ENCODE peak calls at places on chromosome 19, in nine cellular contexts. M is uterus; F is choroid plexus epithelial cell; Y is suprapubic skin; J is CD4-positive, alpha-beta T cell; U is AG10803; G is cardiac fibroblast; K is BE2C; A is GM23338. E is an unnamed sample.

GRCh38 chr19:35692010-35692409 is 12.3 kb upstream of the ZBTB32 start:
- DNase-seq in M (no peak), F (no peak), Y (no peak), J (no peak), U (no peak), G (no peak), K (no peak), A (no peak), E (no peak)

GRCh38 chr19:17209126-17210036 is 5.8 kb upstream of the USE1 start:
- DNase-seq in M (no peak), F (peak), Y (no peak), J (peak), U (peak), G (peak), K (peak), A (peak), E (no peak)

GRCh38 chr19:44753932-44754742 is 5.6 kb downstream of the BCL3 start:
- DNase-seq in M (peak), F (peak), Y (peak), J (peak), U (peak), G (peak), K (peak), A (peak), E (no peak)

GRCh38 chr19:29724102-29724641 is 9.1 kb upstream of the C19orf12 start:
- DNase-seq in M (no peak), F (peak), Y (no peak), J (peak), U (no peak), G (peak), K (no peak), A (peak), E (no peak)

GRCh38 chr19:51433092-51433491 is 15.7 kb upstream of the SIGLEC10 start:
- DNase-seq in M (no peak), F (no peak), Y (no peak), J (no peak), U (no peak), G (no peak), K (no peak), A (no peak), E (no peak)

GRCh38 chr19:23996549-23996948 is 81.9 kb downstream of the ZNF726 start:
- DNase-seq in M (no peak), F (peak), Y (no peak), J (no peak), U (no peak), G (peak), K (peak), A (peak), E (no peak)

GRCh38 chr19:34503546-34504272 is 22.2 kb downstream of the WTIP start:
- DNase-seq in M (no peak), F (peak), Y (no peak), J (no peak), U (no peak), G (no peak), K (no peak), A (no peak), E (no peak)

GRCh38 chr19:45676851-45677263 is 8.8 kb downstream of the GIPR start:
- DNase-seq in M (no peak), F (no peak), Y (no peak), J (peak), U (no peak), G (no peak), K (no peak), A (peak), E (no peak)

GRCh38 chr19:54572696-54573311 is 786 bp upstream of the LILRA2 start:
- DNase-seq in M (no peak), F (no peak), Y (no peak), J (no peak), U (no peak), G (no peak), K (no peak), A (peak), E (no peak)

GRCh38 chr19:15241259-15241658 is 9.0 kb upstream of the EPHX3 start:
- DNase-seq in M (no peak), F (no peak), Y (no peak), J (no peak), U (no peak), G (no peak), K (no peak), A (no peak), E (no peak)

GRCh38 chr19:34985249-34986022 is 14.7 kb upstream of the GRAMD1A start:
- DNase-seq in M (no peak), F (peak), Y (no peak), J (no peak), U (peak), G (peak), K (peak), A (peak), E (no peak)

GRCh38 chr19:15584095-15584494 is 30.9 kb upstream of the CYP4F8 start:
- DNase-seq in M (no peak), F (no peak), Y (no peak), J (no peak), U (no peak), G (no peak), K (no peak), A (no peak), E (no peak)

GRCh38 chr19:14114854-14115253 is 2.7 kb downstream of the PRKACA start:
- DNase-seq in M (no peak), F (peak), Y (no peak), J (peak), U (no peak), G (peak), K (peak), A (peak), E (no peak)

GRCh38 chr19:51882518-51882917 is 5.2 kb downstream of the ZNF577 start:
- DNase-seq in M (no peak), F (no peak), Y (no peak), J (no peak), U (no peak), G (no peak), K (no peak), A (no peak), E (no peak)

GRCh38 chr19:28988066-28988465 is 224.9 kb downstream of the UQCRFS1 start:
- DNase-seq in M (no peak), F (no peak), Y (no peak), J (no peak), U (no peak), G (no peak), K (no peak), A (no peak), E (no peak)

GRCh38 chr19:47779524-47780214 is 1.2 kb downstream of the SELENOW start:
- DNase-seq in M (peak), F (no peak), Y (no peak), J (no peak), U (peak), G (no peak), K (peak), A (no peak), E (no peak)

GRCh38 chr19:1566392-1567115 is 1.6 kb downstream of the MEX3D start:
- DNase-seq in M (peak), F (peak), Y (no peak), J (no peak), U (peak), G (peak), K (peak), A (peak), E (no peak)

GRCh38 chr19:903266-903797 is 9.7 kb downstream of the R3HDM4 start:
- DNase-seq in M (no peak), F (no peak), Y (no peak), J (no peak), U (no peak), G (no peak), K (no peak), A (no peak), E (no peak)

GRCh38 chr19:13842294-13843103 is 34.4 kb upstream of the NANOS3 start:
- DNase-seq in M (peak), F (peak), Y (peak), J (peak), U (peak), G (peak), K (peak), A (no peak), E (peak)

GRCh38 chr19:19342086-19343015 is 21.7 kb downstream of the MAU2 start:
- DNase-seq in M (peak), F (peak), Y (no peak), J (no peak), U (peak), G (peak), K (peak), A (peak), E (peak)

GRCh38 chr19:31586282-31586681 is 237.0 kb upstream of the TSHZ3 start:
- DNase-seq in M (no peak), F (peak), Y (no peak), J (no peak), U (no peak), G (no peak), K (no peak), A (no peak), E (no peak)

GRCh38 chr19:30450101-30450500 is 77.9 kb downstream of the ZNF536 start:
- DNase-seq in M (peak), F (peak), Y (no peak), J (no peak), U (peak), G (no peak), K (peak), A (peak), E (peak)

GRCh38 chr19:47573076-47574026 is at the start of gene ZNF541:
- DNase-seq in M (peak), F (peak), Y (peak), J (peak), U (peak), G (peak), K (no peak), A (peak), E (no peak)

GRCh38 chr19:44141191-44142013 is at the start of gene ZNF234:
- DNase-seq in M (peak), F (peak), Y (peak), J (peak), U (peak), G (peak), K (peak), A (peak), E (peak)

GRCh38 chr19:48645652-48646191 is at the start of gene CA11:
- DNase-seq in M (no peak), F (no peak), Y (no peak), J (no peak), U (no peak), G (no peak), K (peak), A (peak), E (no peak)

DNA sequence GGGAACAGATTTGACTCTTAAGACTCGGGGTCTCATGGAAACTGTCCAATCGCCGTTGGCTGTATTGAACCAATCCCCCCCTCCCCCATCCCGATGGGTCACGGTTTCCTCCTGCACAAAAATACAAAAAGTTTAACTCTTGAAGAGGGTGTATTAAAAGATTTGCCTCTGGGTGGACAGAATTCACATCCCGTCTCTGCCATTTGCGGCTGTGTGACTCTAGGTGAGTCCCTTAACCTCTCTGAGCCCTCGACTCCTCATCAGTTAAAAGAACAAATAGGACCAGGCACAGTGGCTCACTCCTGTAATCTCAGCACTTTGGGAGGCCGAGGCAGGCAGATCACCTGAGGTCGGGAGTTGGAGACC is 31.3 kb upstream of the FEM1A start:
- DNase-seq in M (no peak), F (no peak), Y (no peak), J (no peak), U (no peak), G (no peak), K (no peak), A (no peak), E (no peak)
- TF ChIP-seq CTCF in M (no peak), F (no peak), Y (no peak), J (no peak), U (no peak), G (no peak), K (no peak), A (no peak), E (no peak)

GRCh38 chr19:57560049-57560491 is 407 bp upstream of the ZNF550 start:
- DNase-seq in M (no peak), F (peak), Y (no peak), J (no peak), U (peak), G (peak), K (no peak), A (no peak), E (no peak)

GRCh38 chr19:57559008-57559403 is 657 bp downstream of the ZNF550 start:
- DNase-seq in M (no peak), F (peak), Y (no peak), J (no peak), U (peak), G (peak), K (peak), A (peak), E (peak)

GRCh38 chr19:57563547-57563946 is 3.9 kb upstream of the ZNF550 start:
- DNase-seq in M (no peak), F (no peak), Y (no peak), J (no peak), U (no peak), G (no peak), K (no peak), A (no peak), E (no peak)

GRCh38 chr19:57559404-57560025 is at the start of gene ZNF550:
- DNase-seq in M (peak), F (peak), Y (peak), J (peak), U (peak), G (peak), K (peak), A (peak), E (peak)

GRCh38 chr19:57558525-57558924 is 1.1 kb downstream of the ZNF550 start:
- DNase-seq in M (no peak), F (peak), Y (no peak), J (no peak), U (peak), G (peak), K (no peak), A (peak), E (no peak)
- TF ChIP-seq CTCF in M (no peak), F (peak), Y (no peak), J (no peak), U (peak), G (peak), K (no peak), A (peak), E (no peak)

DNA sequence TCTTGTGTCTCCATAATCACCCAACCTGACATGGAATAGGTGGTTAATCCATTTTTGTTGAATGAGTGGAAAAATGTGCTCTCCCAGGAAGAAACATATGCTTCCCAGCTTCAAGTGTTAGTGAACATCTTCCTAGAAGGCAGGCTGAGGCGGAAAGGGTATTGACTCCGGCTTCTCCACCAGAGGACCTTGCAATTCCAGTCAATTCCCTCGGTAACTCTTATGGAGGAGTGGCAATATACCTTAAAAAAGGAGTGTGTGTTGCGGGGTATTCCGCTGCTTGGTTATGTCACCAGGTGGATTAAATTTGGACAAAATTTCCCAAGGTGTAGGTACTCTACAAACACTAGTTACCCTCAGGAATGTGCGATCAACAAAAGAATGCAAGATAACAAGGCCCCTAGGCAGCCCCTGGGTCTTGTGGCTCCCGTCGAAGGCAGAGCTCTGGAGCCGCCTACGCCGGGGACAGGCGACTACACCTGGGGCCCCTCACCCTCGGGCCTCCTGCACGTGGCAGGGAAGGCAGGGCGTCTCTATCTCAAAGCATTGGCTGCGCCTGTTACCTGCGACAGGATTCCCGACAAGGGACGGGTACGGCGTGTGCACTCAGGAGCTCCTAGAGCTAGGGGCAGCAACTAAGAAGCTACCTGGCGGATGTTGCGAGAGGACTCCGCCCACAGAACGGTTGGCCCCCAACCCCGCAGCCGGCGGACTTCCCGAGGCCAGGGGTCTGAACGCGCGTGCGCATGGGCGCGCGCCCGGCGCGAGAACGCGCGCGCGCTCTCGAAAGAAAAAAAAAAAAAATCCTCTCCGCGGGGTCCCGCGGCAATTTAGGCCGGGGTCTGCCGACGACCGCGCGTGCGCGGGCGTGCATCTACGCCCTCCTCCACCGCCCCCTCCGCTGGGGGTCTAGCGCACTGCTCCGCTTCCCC is at the start of gene WDR87:
- DNase-seq in M (peak), F (peak), Y (no peak), J (peak), U (peak), G (peak), K (no peak), A (peak), E (peak)
- TF ChIP-seq CTCF in M (no peak), F (peak), Y (no peak), J (no peak), U (peak), G (no peak), K (no peak), A (no peak), E (no peak)

GRCh38 chr19:6020972-6021805 is 43.2 kb upstream of the RANBP3 start:
- DNase-seq in M (no peak), F (no peak), Y (no peak), J (no peak), U (no peak), G (no peak), K (no peak), A (no peak), E (no peak)
- TF ChIP-seq CTCF in M (no peak), F (peak), Y (no peak), J (no peak), U (no peak), G (no peak), K (no peak), A (peak), E (no peak)

GRCh38 chr19:18278521-18279265 is 2.7 kb downstream of the JUND start:
- DNase-seq in M (no peak), F (peak), Y (no peak), J (peak), U (no peak), G (peak), K (no peak), A (peak), E (no peak)
- TF ChIP-seq CTCF in M (no peak), F (peak), Y (no peak), J (peak), U (peak), G (peak), K (peak), A (peak), E (no peak)

E was measured in mesothelial cell of epicardium.